ENCODE peak calls at places on chromosomes 12 and 14, in four cellular contexts. C, M, F and U are unnamed samples.

GRCh38 chr14:100030441-100031153 is 34.6 kb upstream of the EVL start:
- DNase-seq in C (no peak), M (no peak), F (no peak), U (no peak)

GRCh38 chr12:47247418-47247817 is 167.7 kb upstream of the AMIGO2 start:
- DNase-seq in C (no peak), M (no peak), F (no peak), U (no peak)

GRCh38 chr14:105690671-105691070 is 164.3 kb downstream of the TMEM121 start:
- DNase-seq in C (no peak), M (no peak), F (no peak), U (no peak)

GRCh38 chr12:94109154-94109553 is 39.2 kb upstream of the PLXNC1 start:
- DNase-seq in C (peak), M (no peak), F (no peak), U (no peak)

GRCh38 chr12:31326689-31327659 is 1.0 kb upstream of the SINHCAF start:
- DNase-seq in C (no peak), M (no peak), F (no peak), U (no peak)

GRCh38 chr14:70133461-70133860 is 55.3 kb downstream of the SLC8A3 start:
- DNase-seq in C (no peak), M (no peak), F (no peak), U (no peak)

GRCh38 chr14:25698111-25698510 is 648.2 kb upstream of the STXBP6 start:
- DNase-seq in C (no peak), M (no peak), F (no peak), U (no peak)

GRCh38 chr14:54814076-54814475 is 88.5 kb downstream of the GCH1 start:
- DNase-seq in C (peak), M (no peak), F (no peak), U (no peak)

GRCh38 chr12:104896710-104897109 is 61.4 kb downstream of the SLC41A2 start:
- DNase-seq in C (no peak), M (no peak), F (no peak), U (no peak)

GRCh38 chr14:67940476-67940875 is 120.9 kb downstream of the RAD51B start:
- DNase-seq in C (no peak), M (peak), F (no peak), U (no peak)

GRCh38 chr14:65821224-65821753 is 408.8 kb downstream of the FUT8 start:
- DNase-seq in C (no peak), M (no peak), F (no peak), U (no peak)

GRCh38 chr14:100813291-100813690 is 12.6 kb upstream of the MEG3 start:
- DNase-seq in C (no peak), M (no peak), F (no peak), U (no peak)

GRCh38 chr12:27952510-27952909 is 20.0 kb downstream of the PTHLH start:
- DNase-seq in C (no peak), M (no peak), F (no peak), U (no peak)

GRCh38 chr14:100524933-100525243 is 62.3 kb downstream of the BEGAIN start:
- DNase-seq in C (peak), M (no peak), F (no peak), U (no peak)

GRCh38 chr14:100828448-100828834 is 2.5 kb downstream of the MEG3 start:
- DNase-seq in C (no peak), M (no peak), F (no peak), U (no peak)

GRCh38 chr12:42695490-42695995 is 106.0 kb upstream of the PRICKLE1 start:
- DNase-seq in C (no peak), M (peak), F (no peak), U (no peak)

GRCh38 chr12:1640630-1641234 is 11.7 kb downstream of the WNT5B start:
- DNase-seq in C (no peak), M (no peak), F (no peak), U (no peak)

GRCh38 chr14:69519253-69519661 is 34.7 kb downstream of the PLEKHD1 start:
- DNase-seq in C (no peak), M (no peak), F (no peak), U (no peak)

GRCh38 chr14:90409209-90409730 is 12.4 kb downstream of the CALM1 start:
- DNase-seq in C (no peak), M (no peak), F (no peak), U (no peak)

GRCh38 chr14:70665448-70666363 is 24.0 kb downstream of the TTC9 start:
- DNase-seq in C (no peak), M (no peak), F (peak), U (no peak)

GRCh38 chr14:95523818-95524448 is 7.5 kb upstream of the SYNE3 start:
- DNase-seq in C (peak), M (peak), F (no peak), U (no peak)

GRCh38 chr12:116879509-116880212 is 1.6 kb downstream of the HRK start:
- DNase-seq in C (no peak), M (no peak), F (no peak), U (peak)

GRCh38 chr14:36099619-36100018 is 76.9 kb downstream of the PTCSC3 start:
- DNase-seq in C (no peak), M (no peak), F (no peak), U (no peak)

GRCh38 chr14:53306267-53306721 is 153.2 kb upstream of the DDHD1 start:
- DNase-seq in C (peak), M (peak), F (no peak), U (peak)

GRCh38 chr14:32939254-32940065 is 781 bp downstream of the NPAS3 start:
- DNase-seq in C (no peak), M (no peak), F (no peak), U (peak)

GRCh38 chr12:17540921-17541320 is 549.1 kb downstream of the RERGL start:
- DNase-seq in C (no peak), M (no peak), F (no peak), U (no peak)

GRCh38 chr12:105378821-105379400 is 48.4 kb downstream of the C12orf75 start:
- DNase-seq in C (no peak), M (peak), F (no peak), U (peak)

GRCh38 chr12:58500399-58500798 is 419.9 kb downstream of the LRIG3 start:
- DNase-seq in C (no peak), M (no peak), F (no peak), U (no peak)

GRCh38 chr12:62806893-62807292 is 128.1 kb downstream of the PPM1H start:
- DNase-seq in C (no peak), M (no peak), F (no peak), U (no peak)

GRCh38 chr14:80645667-80646413 is 295.7 kb downstream of the CEP128 start:
- DNase-seq in C (no peak), M (peak), F (no peak), U (no peak)

GRCh38 chr12:96457191-96457930 is 32.0 kb upstream of the CFAP54 start:
- DNase-seq in C (no peak), M (no peak), F (no peak), U (no peak)

GRCh38 chr12:90679674-90680073 is 275.3 kb downstream of the CCER1 start:
- DNase-seq in C (no peak), M (no peak), F (no peak), U (no peak)

GRCh38 chr12:90682398-90682797 is 272.6 kb downstream of the CCER1 start:
- DNase-seq in C (no peak), M (no peak), F (no peak), U (no peak)

DNA sequence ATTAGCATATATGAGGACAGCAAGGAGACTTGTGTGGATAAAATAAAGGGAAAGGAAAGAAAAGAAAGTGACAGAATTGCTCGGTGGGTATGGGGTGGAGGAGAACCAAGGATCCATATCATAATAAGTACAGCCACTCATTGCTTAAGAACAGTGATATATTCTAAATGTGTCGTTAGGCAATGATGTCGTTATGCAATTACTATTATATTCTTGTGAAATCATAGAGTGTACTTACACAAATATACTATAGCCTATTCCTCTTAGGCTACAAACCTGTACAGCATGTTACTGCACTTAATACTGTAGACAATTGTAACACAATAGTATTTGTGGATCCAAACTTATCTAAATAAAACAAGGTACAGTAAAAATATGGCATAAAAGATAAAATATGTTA is 271.1 kb downstream of the CCER1 start:
- DNase-seq in C (no peak), M (no peak), F (no peak), U (no peak)
- TF ChIP-seq FOXM1 in C (no peak), M (no peak), F (no peak), U (no peak)

GRCh38 chr12:121230538-121230907 is 20.6 kb downstream of the P2RX4 start:
- DNase-seq in C (no peak), M (no peak), F (no peak), U (no peak)
- TF ChIP-seq CTCF in C (no peak), M (no peak), F (no peak), U (no peak)

DNA sequence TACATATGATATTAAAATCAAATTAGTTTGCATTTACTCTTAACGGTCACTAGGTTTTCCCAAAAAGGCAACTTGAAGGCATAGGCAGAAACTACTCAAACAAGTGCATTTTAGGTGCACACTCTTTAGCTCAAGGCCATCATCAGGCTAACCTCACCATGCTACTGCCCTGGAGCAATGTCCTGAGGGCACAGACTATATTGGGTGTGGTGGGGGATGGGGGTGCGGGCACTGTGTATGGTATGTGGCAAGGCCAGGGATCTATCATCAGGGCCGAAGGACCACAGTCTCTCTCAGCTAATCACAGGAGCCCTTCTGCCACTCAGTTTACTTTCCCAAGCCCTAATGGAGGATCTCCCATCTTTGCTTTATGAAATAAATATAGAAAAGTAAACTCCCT is 51.9 kb downstream of the SH2B3 start:
- DNase-seq in C (no peak), M (no peak), F (no peak), U (no peak)
- TF ChIP-seq RFX5 in C (no peak), M (no peak), F (no peak), U (no peak)

DNA sequence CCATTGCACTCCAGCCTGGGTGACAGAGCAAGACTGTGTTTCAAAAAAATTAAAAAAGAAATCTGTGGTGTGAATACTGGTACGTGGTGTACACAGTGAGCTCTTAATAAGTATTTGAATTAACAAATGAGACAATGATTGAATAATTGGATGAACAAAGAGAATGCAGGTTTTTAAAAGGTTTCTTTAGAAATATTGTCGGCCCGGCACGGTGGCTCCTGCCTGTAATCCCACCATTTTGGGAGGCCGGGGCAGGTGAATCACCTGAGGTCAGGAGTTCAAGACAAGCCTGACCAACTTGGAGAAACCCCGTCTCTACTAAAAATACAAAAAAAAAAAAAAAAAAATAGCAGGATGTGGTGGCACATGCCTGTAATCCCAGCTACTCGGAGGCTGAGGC is 6.6 kb downstream of the HIF1A start:
- DNase-seq in C (no peak), M (no peak), F (no peak), U (no peak)
- TF ChIP-seq FOXM1 in C (no peak), M (no peak), F (no peak), U (no peak)

GRCh38 chr12:121956041-121956341 is 37.6 kb downstream of the CFAP251 start:
- DNase-seq in C (no peak), M (no peak), F (no peak), U (no peak)
- TF ChIP-seq CTCF in C (no peak), M (no peak), F (no peak), U (peak)